ENCODE peak calls at places on chromosomes 7 and 10, in four cellular contexts. Z, M, B and Q are unnamed samples.

GRCh38 chr10:124681091-124681490 is 63.1 kb downstream of the FAM53B start:
- DNase-seq in Z (no peak), M (no peak), B (no peak), Q (no peak)

GRCh38 chr7:105112440-105113418 is 98.7 kb downstream of the KMT2E start:
- DNase-seq in Z (no peak), M (peak), B (no peak), Q (no peak)

GRCh38 chr7:67863911-67864310 is 867.3 kb downstream of the TYW1 start:
- DNase-seq in Z (no peak), M (no peak), B (no peak), Q (no peak)

GRCh38 chr7:54788664-54789063 is 29.7 kb upstream of the SEC61G start:
- DNase-seq in Z (peak), M (peak), B (peak), Q (no peak)

GRCh38 chr7:131722371-131722770 is 165.9 kb upstream of the PODXL start:
- DNase-seq in Z (no peak), M (no peak), B (no peak), Q (no peak)

GRCh38 chr10:33734393-33735110 is 400.1 kb upstream of the NRP1 start:
- DNase-seq in Z (no peak), M (no peak), B (no peak), Q (no peak)

GRCh38 chr7:44977304-44977858 is 1.4 kb downstream of the MYO1G start:
- DNase-seq in Z (no peak), M (no peak), B (no peak), Q (peak)

GRCh38 chr7:22140597-22140996 is 194.9 kb upstream of the CDCA7L start:
- DNase-seq in Z (no peak), M (no peak), B (no peak), Q (no peak)

GRCh38 chr10:113030453-113030852 is 80.4 kb downstream of the TCF7L2 start:
- DNase-seq in Z (no peak), M (no peak), B (no peak), Q (no peak)

GRCh38 chr10:78491812-78492211 is 458.1 kb downstream of the RPS24 start:
- DNase-seq in Z (no peak), M (no peak), B (no peak), Q (no peak)

GRCh38 chr10:90018819-90019218 is 317.4 kb downstream of the KIF20B start:
- DNase-seq in Z (no peak), M (no peak), B (no peak), Q (no peak)

GRCh38 chr7:158505683-158506082 is 81.9 kb downstream of the PTPRN2 start:
- DNase-seq in Z (no peak), M (no peak), B (no peak), Q (no peak)

GRCh38 chr10:2280713-2281112 is 543.4 kb upstream of the ADARB2 start:
- DNase-seq in Z (no peak), M (no peak), B (no peak), Q (no peak)

GRCh38 chr10:6247041-6247712 is 44.4 kb downstream of the PFKFB3 start:
- DNase-seq in Z (no peak), M (no peak), B (no peak), Q (no peak)

GRCh38 chr7:47143344-47143743 is 438.6 kb downstream of the TNS3 start:
- DNase-seq in Z (peak), M (peak), B (no peak), Q (no peak)